ENCODE peak calls at places on chromosome 21, in nine cellular contexts. E is fibroblast of lung, Y is AG04450, S is lower lobe of right lung, W is type B pancreatic cell, G is A549, B is activated B cell treated with CpG ODN at 0.5 μM for 24 hours, D is cardiac fibroblast, V is AG09319. M is an unnamed sample.

GRCh38 chr21:41712730-41713129 is 54.1 kb downstream of the RIPK4 start:
- DNase-seq in E (no peak), Y (no peak), S (no peak), W (no peak), G (no peak), B (no peak), D (no peak), V (no peak), M (no peak)

GRCh38 chr21:25496825-25497482 is 110.3 kb downstream of the MRPL39 start:
- DNase-seq in E (peak), Y (peak), S (no peak), W (no peak), G (no peak), B (no peak), D (peak), V (peak), M (no peak)

GRCh38 chr21:26003428-26003827 is 167.1 kb downstream of the APP start:
- DNase-seq in E (no peak), Y (no peak), S (no peak), W (no peak), G (no peak), B (no peak), D (no peak), V (no peak), M (no peak)

GRCh38 chr21:26433386-26433785 is 139.7 kb downstream of the CYYR1 start:
- DNase-seq in E (no peak), Y (no peak), S (no peak), W (no peak), G (no peak), B (no peak), D (no peak), V (no peak), M (no peak)

GRCh38 chr21:41170442-41170841 is 2.5 kb downstream of the BACE2 start:
- DNase-seq in E (peak), Y (no peak), S (no peak), W (no peak), G (peak), B (no peak), D (peak), V (no peak), M (no peak)

GRCh38 chr21:44306926-44307687 is 7.3 kb downstream of the PFKL start:
- DNase-seq in E (no peak), Y (no peak), S (no peak), W (no peak), G (no peak), B (no peak), D (no peak), V (no peak), M (no peak)

GRCh38 chr21:43343095-43343991 is 83.6 kb downstream of the SIK1 start:
- DNase-seq in E (no peak), Y (no peak), S (peak), W (no peak), G (peak), B (no peak), D (no peak), V (no peak), M (no peak)

GRCh38 chr21:35203093-35204021 is 154.3 kb upstream of the RUNX1 start:
- DNase-seq in E (peak), Y (no peak), S (no peak), W (no peak), G (no peak), B (no peak), D (peak), V (no peak), M (no peak)

GRCh38 chr21:43574741-43575465 is 84.4 kb downstream of the HSF2BP start:
- DNase-seq in E (no peak), Y (no peak), S (peak), W (no peak), G (no peak), B (no peak), D (no peak), V (no peak), M (no peak)

GRCh38 chr21:41571938-41572510 is 64.1 kb upstream of the TMPRSS2 start:
- DNase-seq in E (no peak), Y (no peak), S (no peak), W (no peak), G (no peak), B (no peak), D (peak), V (no peak), M (no peak)

GRCh38 chr21:29487154-29487553 is 188.4 kb downstream of the BACH1 start:
- DNase-seq in E (no peak), Y (no peak), S (no peak), W (no peak), G (no peak), B (no peak), D (no peak), V (no peak), M (no peak)

GRCh38 chr21:36583591-36583990 is 103.7 kb upstream of the CLDN14 start:
- DNase-seq in E (no peak), Y (no peak), S (no peak), W (no peak), G (no peak), B (no peak), D (no peak), V (no peak), M (no peak)

GRCh38 chr21:36587388-36587787 is 107.5 kb upstream of the CLDN14 start:
- DNase-seq in E (no peak), Y (no peak), S (no peak), W (no peak), G (peak), B (no peak), D (peak), V (no peak), M (no peak)

GRCh38 chr21:36584980-36585940 is 105.3 kb upstream of the CLDN14 start:
- DNase-seq in E (no peak), Y (no peak), S (no peak), W (no peak), G (peak), B (no peak), D (peak), V (no peak), M (no peak)

GRCh38 chr21:36591326-36591970 is 107.5 kb upstream of the SIM2 start:
- DNase-seq in E (no peak), Y (no peak), S (no peak), W (no peak), G (no peak), B (no peak), D (no peak), V (no peak), M (no peak)

DNA sequence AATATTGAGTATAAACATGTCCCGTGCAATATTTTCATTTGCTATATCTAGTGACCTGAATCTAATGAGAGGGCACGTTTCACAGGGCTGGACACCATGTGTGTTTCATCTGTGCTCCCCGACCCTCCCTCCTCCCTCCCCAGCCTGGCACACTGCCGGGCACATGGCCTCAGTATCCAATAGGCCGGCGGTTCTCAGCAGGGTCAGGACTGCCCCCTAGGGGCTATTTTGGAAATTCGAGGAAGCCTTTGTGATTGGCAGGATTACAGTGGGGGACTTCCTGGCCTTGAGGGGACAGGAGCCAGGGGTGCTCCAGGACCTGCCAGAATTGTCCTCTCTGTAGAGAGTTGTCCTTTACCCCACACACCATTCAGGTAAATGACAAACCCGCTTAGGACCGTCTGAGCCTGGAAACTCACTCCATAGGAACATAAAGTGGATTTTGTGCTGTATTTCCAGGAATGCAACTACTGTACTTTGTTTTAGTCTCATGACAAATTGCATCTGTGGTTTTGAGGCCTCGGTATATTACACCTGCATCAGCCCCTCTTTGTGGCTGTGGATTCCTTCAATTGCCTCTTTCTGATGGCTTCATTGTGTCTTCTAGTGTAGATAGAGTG is 109.5 kb upstream of the SIM2 start:
- DNase-seq in E (peak), Y (no peak), S (peak), W (no peak), G (peak), B (no peak), D (peak), V (peak), M (no peak)
- TF ChIP-seq CTCF in E (peak), Y (peak), S (peak), W (peak), G (peak), B (no peak), D (peak), V (peak), M (peak)

GRCh38 chr21:45836694-45837670 is 144.6 kb upstream of the COL6A1 start:
- DNase-seq in E (peak), Y (no peak), S (no peak), W (peak), G (no peak), B (no peak), D (no peak), V (no peak), M (no peak)
- TF ChIP-seq CTCF in E (no peak), Y (no peak), S (no peak), W (no peak), G (no peak), B (no peak), D (no peak), V (no peak), M (no peak)

GRCh38 chr21:45320991-45321656 is 33.4 kb upstream of the POFUT2 start:
- DNase-seq in E (no peak), Y (no peak), S (no peak), W (no peak), G (no peak), B (no peak), D (no peak), V (no peak), M (no peak)

GRCh38 chr21:45323487-45324380 is 36.0 kb upstream of the POFUT2 start:
- DNase-seq in E (peak), Y (no peak), S (peak), W (no peak), G (no peak), B (no peak), D (peak), V (no peak), M (no peak)

GRCh38 chr21:45320261-45320990 is 32.7 kb upstream of the POFUT2 start:
- DNase-seq in E (no peak), Y (no peak), S (peak), W (no peak), G (no peak), B (no peak), D (no peak), V (no peak), M (no peak)

GRCh38 chr21:45322960-45323461 is 35.3 kb upstream of the POFUT2 start:
- DNase-seq in E (peak), Y (no peak), S (peak), W (no peak), G (peak), B (no peak), D (no peak), V (no peak), M (no peak)

DNA sequence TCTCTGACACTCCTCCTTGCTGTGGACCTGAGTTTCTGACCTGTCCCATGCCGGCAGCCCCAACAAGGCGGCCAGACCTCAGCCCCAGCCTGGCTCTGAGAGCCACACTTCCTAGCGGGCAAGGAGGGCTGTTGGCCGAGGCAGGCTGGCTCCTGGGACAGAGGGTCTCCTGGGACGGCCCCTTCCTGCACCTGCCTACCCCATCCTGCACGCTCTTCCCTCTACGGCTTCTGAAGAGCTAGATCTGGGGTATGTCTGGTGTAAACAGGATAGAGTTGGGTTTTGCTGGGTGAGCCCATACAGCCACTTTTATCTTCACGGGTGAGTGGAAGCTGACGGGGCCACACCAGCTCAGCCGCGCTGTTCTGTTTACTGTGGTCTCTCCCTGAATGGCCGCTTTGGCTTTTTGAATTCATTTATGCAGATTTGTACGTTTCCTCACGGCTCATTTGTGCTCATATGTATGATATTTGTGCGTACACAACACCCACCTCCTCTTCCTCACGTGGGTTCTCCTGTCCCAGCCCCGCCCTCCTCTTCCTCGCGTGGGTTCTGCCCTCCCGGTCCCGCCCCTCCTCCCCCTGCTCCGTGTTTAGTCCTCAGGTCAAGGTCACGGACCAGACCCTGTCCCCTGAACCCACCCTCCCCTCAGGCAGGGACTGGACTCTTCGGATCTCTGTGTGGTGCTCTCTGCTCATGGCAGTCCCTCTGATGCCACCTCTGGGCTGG is 34.7 kb upstream of the POFUT2 start:
- DNase-seq in E (no peak), Y (no peak), S (no peak), W (no peak), G (no peak), B (no peak), D (no peak), V (no peak), M (no peak)
- TF ChIP-seq CTCF in E (no peak), Y (no peak), S (no peak), W (no peak), G (no peak), B (no peak), D (no peak), V (no peak), M (no peak)

GRCh38 chr21:38982804-38983203 is 177.1 kb downstream of the ETS2 start:
- DNase-seq in E (no peak), Y (no peak), S (no peak), W (no peak), G (no peak), B (no peak), D (no peak), V (no peak), M (no peak)

GRCh38 chr21:38980416-38981319 is 174.9 kb downstream of the ETS2 start:
- DNase-seq in E (no peak), Y (no peak), S (no peak), W (no peak), G (no peak), B (no peak), D (no peak), V (no peak), M (no peak)

GRCh38 chr21:38984568-38984967 is 178.8 kb downstream of the ETS2 start:
- DNase-seq in E (peak), Y (no peak), S (no peak), W (no peak), G (no peak), B (no peak), D (no peak), V (peak), M (no peak)

GRCh38 chr21:38983560-38983959 is 177.8 kb downstream of the ETS2 start:
- DNase-seq in E (no peak), Y (no peak), S (no peak), W (no peak), G (no peak), B (no peak), D (no peak), V (no peak), M (no peak)

DNA sequence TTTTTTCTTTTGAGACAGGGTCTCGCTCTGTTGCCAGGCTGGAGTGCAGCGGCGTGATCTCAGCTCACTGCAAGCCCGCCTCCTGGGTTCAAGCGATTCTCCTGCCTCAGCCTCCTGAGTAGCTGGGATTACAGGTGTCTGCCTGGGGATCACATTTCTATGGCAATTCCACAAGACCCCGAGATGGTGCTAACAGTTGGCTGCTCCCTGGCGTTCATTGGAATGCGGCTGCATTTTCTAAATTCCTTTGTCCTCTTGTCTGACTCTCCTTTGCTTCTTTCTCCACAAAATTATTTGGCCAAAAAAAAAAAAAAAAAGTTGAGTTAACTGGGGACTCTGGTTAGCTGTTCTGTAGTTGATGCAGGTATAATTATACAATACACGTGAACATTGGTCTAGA is 176.4 kb downstream of the ETS2 start:
- DNase-seq in E (no peak), Y (no peak), S (no peak), W (no peak), G (no peak), B (no peak), D (peak), V (no peak), M (no peak)
- TF ChIP-seq CTCF in E (no peak), Y (no peak), S (no peak), W (no peak), G (no peak), B (no peak), D (no peak), V (no peak), M (no peak)

GRCh38 chr21:33025106-33025470 is 647 bp upstream of the OLIG2 start:
- DNase-seq in E (no peak), Y (no peak), S (no peak), W (no peak), G (no peak), B (no peak), D (no peak), V (no peak), M (no peak)
- TF ChIP-seq CTCF in E (no peak), Y (no peak), S (no peak), W (peak), G (no peak), B (no peak), D (no peak), V (no peak), M (no peak)

GRCh38 chr21:38671716-38672115 is 134.0 kb upstream of the ETS2 start:
- DNase-seq in E (peak), Y (no peak), S (no peak), W (no peak), G (no peak), B (no peak), D (peak), V (no peak), M (no peak)

GRCh38 chr21:38668501-38668900 is 137.2 kb upstream of the ETS2 start:
- DNase-seq in E (no peak), Y (no peak), S (no peak), W (no peak), G (no peak), B (no peak), D (no peak), V (no peak), M (no peak)

GRCh38 chr21:38668067-38668466 is 137.7 kb upstream of the ETS2 start:
- DNase-seq in E (no peak), Y (no peak), S (no peak), W (no peak), G (no peak), B (no peak), D (no peak), V (no peak), M (no peak)

GRCh38 chr21:38667466-38667865 is 138.3 kb upstream of the ETS2 start:
- DNase-seq in E (no peak), Y (no peak), S (no peak), W (no peak), G (no peak), B (no peak), D (no peak), V (no peak), M (no peak)

DNA sequence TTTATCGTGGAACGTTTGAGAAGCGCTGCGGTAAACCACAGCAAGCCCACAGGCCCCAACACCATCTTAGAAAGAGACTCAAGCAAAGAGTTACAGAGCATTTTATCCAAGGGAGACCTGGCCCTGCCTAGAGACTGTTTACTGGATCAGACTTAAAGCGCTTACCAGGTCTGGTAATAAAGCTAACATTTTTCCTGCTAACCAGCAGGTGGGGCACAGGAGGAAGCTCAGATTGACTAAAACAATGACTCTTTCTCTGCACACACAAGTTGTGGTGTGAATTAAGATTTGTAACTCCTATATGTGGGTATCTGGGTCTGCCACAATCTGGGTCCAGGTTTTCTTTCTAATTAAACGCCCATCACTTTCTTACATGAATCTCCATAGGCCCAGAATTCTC is 136.5 kb upstream of the ETS2 start:
- DNase-seq in E (peak), Y (no peak), S (no peak), W (no peak), G (peak), B (no peak), D (peak), V (no peak), M (no peak)
- TF ChIP-seq CTCF in E (peak), Y (peak), S (peak), W (peak), G (peak), B (no peak), D (peak), V (peak), M (no peak)

GRCh38 chr21:31184462-31184861 is 146.2 kb upstream of the KRTAP19-8 start:
- DNase-seq in E (no peak), Y (no peak), S (no peak), W (no peak), G (no peak), B (no peak), D (no peak), V (no peak), M (no peak)

GRCh38 chr21:31176725-31177124 is 138.4 kb upstream of the KRTAP19-8 start:
- DNase-seq in E (no peak), Y (no peak), S (no peak), W (no peak), G (no peak), B (no peak), D (no peak), V (no peak), M (no peak)

GRCh38 chr21:31182231-31183129 is 144.2 kb upstream of the KRTAP19-8 start:
- DNase-seq in E (no peak), Y (no peak), S (no peak), W (no peak), G (no peak), B (no peak), D (no peak), V (no peak), M (no peak)

GRCh38 chr21:31181089-31181757 is 142.9 kb upstream of the KRTAP19-8 start:
- DNase-seq in E (no peak), Y (no peak), S (no peak), W (no peak), G (no peak), B (no peak), D (no peak), V (no peak), M (no peak)

GRCh38 chr21:31180256-31181088 is 142.2 kb upstream of the KRTAP19-8 start:
- DNase-seq in E (peak), Y (no peak), S (no peak), W (no peak), G (peak), B (no peak), D (peak), V (no peak), M (no peak)
- TF ChIP-seq CTCF in E (peak), Y (peak), S (peak), W (peak), G (peak), B (no peak), D (peak), V (peak), M (peak)

M was measured in natural killer cell.